ENCODE peak calls at places on chromosomes 1 and 21, in four cellular contexts. One of them, this sample, is unnamed.

GRCh38 chr1:73593804-73594203 is 604.2 kb downstream of the LRRIQ3 start:
- DNase-seq in neuronal stem cell: no peak
- DNase-seq in mesenchymal stem cell: peak
- DNase-seq in H1: no peak
- DNase-seq in this sample: no peak

GRCh38 chr1:209689484-209689883 is 14.3 kb downstream of the G0S2 start:
- DNase-seq in neuronal stem cell: no peak
- DNase-seq in mesenchymal stem cell: peak
- DNase-seq in H1: no peak
- DNase-seq in this sample: no peak

GRCh38 chr1:246428542-246429308 is 78.4 kb downstream of the SMYD3 start:
- DNase-seq in neuronal stem cell: no peak
- DNase-seq in mesenchymal stem cell: peak
- DNase-seq in H1: no peak
- DNase-seq in this sample: peak

GRCh38 chr1:2204384-2205190 is 10.0 kb upstream of the FAAP20 start:
- DNase-seq in neuronal stem cell: peak
- DNase-seq in mesenchymal stem cell: peak
- DNase-seq in H1: peak
- DNase-seq in this sample: peak

GRCh38 chr1:237492359-237492758 is 398.4 kb downstream of the ZP4 start:
- DNase-seq in neuronal stem cell: no peak
- DNase-seq in mesenchymal stem cell: no peak
- DNase-seq in H1: no peak
- DNase-seq in this sample: no peak

GRCh38 chr1:63888984-63889383 is 115.2 kb downstream of the ROR1 start:
- DNase-seq in neuronal stem cell: no peak
- DNase-seq in mesenchymal stem cell: peak
- DNase-seq in H1: no peak
- DNase-seq in this sample: no peak

GRCh38 chr1:25066253-25066652 is 136.2 kb upstream of the RUNX3 start:
- DNase-seq in neuronal stem cell: no peak
- DNase-seq in mesenchymal stem cell: no peak
- DNase-seq in H1: no peak
- DNase-seq in this sample: no peak

GRCh38 chr1:24699628-24700027 is 45.6 kb upstream of the CLIC4 start:
- DNase-seq in neuronal stem cell: no peak
- DNase-seq in mesenchymal stem cell: no peak
- DNase-seq in H1: no peak
- DNase-seq in this sample: no peak

GRCh38 chr1:232793944-232794343 is 11.3 kb upstream of the MAP10 start:
- DNase-seq in neuronal stem cell: no peak
- DNase-seq in mesenchymal stem cell: peak
- DNase-seq in H1: no peak
- DNase-seq in this sample: no peak

GRCh38 chr1:156747737-156748669 is 3.5 kb downstream of the HDGF start:
- DNase-seq in neuronal stem cell: no peak
- DNase-seq in mesenchymal stem cell: peak
- DNase-seq in H1: no peak
- DNase-seq in this sample: peak

GRCh38 chr1:88327391-88328267 is 356.4 kb upstream of the PKN2 start:
- DNase-seq in neuronal stem cell: no peak
- DNase-seq in mesenchymal stem cell: peak
- DNase-seq in H1: no peak
- DNase-seq in this sample: peak

GRCh38 chr1:224381880-224382548 is 25.3 kb downstream of the CNIH4 start:
- DNase-seq in neuronal stem cell: no peak
- DNase-seq in mesenchymal stem cell: no peak
- DNase-seq in H1: no peak
- DNase-seq in this sample: no peak

GRCh38 chr1:94022471-94023189 is 98.3 kb downstream of the ABCA4 start:
- DNase-seq in neuronal stem cell: no peak
- DNase-seq in mesenchymal stem cell: peak
- DNase-seq in H1: no peak
- DNase-seq in this sample: no peak

GRCh38 chr1:213070399-213070798 is 19.4 kb downstream of the RPS6KC1 start:
- DNase-seq in neuronal stem cell: no peak
- DNase-seq in mesenchymal stem cell: peak
- DNase-seq in H1: no peak
- DNase-seq in this sample: no peak

GRCh38 chr21:15682977-15683376 is 46.8 kb upstream of the USP25 start:
- DNase-seq in neuronal stem cell: no peak
- DNase-seq in mesenchymal stem cell: peak
- DNase-seq in H1: no peak
- DNase-seq in this sample: peak

GRCh38 chr1:172951728-172952365 is 98.9 kb downstream of the TNFSF18 start:
- DNase-seq in neuronal stem cell: no peak
- DNase-seq in mesenchymal stem cell: peak
- DNase-seq in H1: no peak
- DNase-seq in this sample: peak

GRCh38 chr1:27348861-27349783 is 7.3 kb downstream of the SYTL1 start:
- DNase-seq in neuronal stem cell: peak
- DNase-seq in mesenchymal stem cell: no peak
- DNase-seq in H1: peak
- DNase-seq in this sample: peak

GRCh38 chr1:175208773-175209492 is 16.4 kb upstream of the KIAA0040 start:
- DNase-seq in neuronal stem cell: no peak
- DNase-seq in mesenchymal stem cell: no peak
- DNase-seq in H1: no peak
- DNase-seq in this sample: no peak

GRCh38 chr1:174812656-174813055 is 187.1 kb upstream of the CACYBP start:
- DNase-seq in neuronal stem cell: peak
- DNase-seq in mesenchymal stem cell: peak
- DNase-seq in H1: no peak
- DNase-seq in this sample: no peak

GRCh38 chr1:224726783-224727182 is 110.7 kb downstream of the CNIH3 start:
- DNase-seq in neuronal stem cell: no peak
- DNase-seq in mesenchymal stem cell: peak
- DNase-seq in H1: no peak
- DNase-seq in this sample: peak

GRCh38 chr1:162904579-162904978 is 43.6 kb upstream of the CCDC190 start:
- DNase-seq in neuronal stem cell: no peak
- DNase-seq in mesenchymal stem cell: no peak
- DNase-seq in H1: no peak
- DNase-seq in this sample: no peak

GRCh38 chr1:91693542-91693941 is 192.4 kb downstream of the TGFBR3 start:
- DNase-seq in neuronal stem cell: no peak
- DNase-seq in mesenchymal stem cell: no peak
- DNase-seq in H1: no peak
- DNase-seq in this sample: no peak

GRCh38 chr1:114272593-114272992 is 118.9 kb upstream of the SYT6 start:
- DNase-seq in neuronal stem cell: no peak
- DNase-seq in mesenchymal stem cell: no peak
- DNase-seq in H1: no peak
- DNase-seq in this sample: no peak

GRCh38 chr1:174967845-174968705 is 31.7 kb upstream of the CACYBP start:
- DNase-seq in neuronal stem cell: no peak
- DNase-seq in mesenchymal stem cell: no peak
- DNase-seq in H1: no peak
- DNase-seq in this sample: peak

GRCh38 chr1:215877452-215877951 is 310.4 kb downstream of the KCTD3 start:
- DNase-seq in neuronal stem cell: no peak
- DNase-seq in mesenchymal stem cell: no peak
- DNase-seq in H1: no peak
- DNase-seq in this sample: no peak

GRCh38 chr1:16367258-16367967 is 371 bp downstream of the SZRD1 start:
- DNase-seq in neuronal stem cell: peak
- DNase-seq in mesenchymal stem cell: peak
- DNase-seq in H1: peak
- DNase-seq in this sample: peak

GRCh38 chr1:184945678-184946412 is 28.5 kb downstream of the NIBAN1 start:
- DNase-seq in neuronal stem cell: no peak
- DNase-seq in mesenchymal stem cell: peak
- DNase-seq in H1: no peak
- DNase-seq in this sample: no peak

GRCh38 chr21:42836767-42837301 is 42.5 kb downstream of the WDR4 start:
- DNase-seq in neuronal stem cell: no peak
- DNase-seq in mesenchymal stem cell: no peak
- DNase-seq in H1: peak
- DNase-seq in this sample: no peak

GRCh38 chr1:227131193-227131592 is 187.1 kb downstream of the CDC42BPA start:
- DNase-seq in neuronal stem cell: no peak
- DNase-seq in mesenchymal stem cell: peak
- DNase-seq in H1: no peak
- DNase-seq in this sample: no peak

GRCh38 chr1:65165269-65166002 is 17.4 kb downstream of the AK4 start:
- DNase-seq in neuronal stem cell: no peak
- DNase-seq in mesenchymal stem cell: no peak
- DNase-seq in H1: no peak
- DNase-seq in this sample: peak
- H2BK12ac ChIP-seq in neuronal stem cell: no peak
- H2BK12ac ChIP-seq in mesenchymal stem cell: no peak
- H2BK12ac ChIP-seq in H1: peak
- H2BK12ac ChIP-seq in this sample: no peak

GRCh38 chr1:86754265-86754974 is 50.0 kb downstream of the SH3GLB1 start:
- DNase-seq in neuronal stem cell: no peak
- DNase-seq in mesenchymal stem cell: no peak
- DNase-seq in H1: no peak
- DNase-seq in this sample: no peak

GRCh38 chr1:86760199-86760598 is 55.8 kb downstream of the SH3GLB1 start:
- DNase-seq in neuronal stem cell: no peak
- DNase-seq in mesenchymal stem cell: no peak
- DNase-seq in H1: no peak
- DNase-seq in this sample: no peak

GRCh38 chr1:86758570-86758969 is 54.2 kb downstream of the SH3GLB1 start:
- DNase-seq in neuronal stem cell: no peak
- DNase-seq in mesenchymal stem cell: no peak
- DNase-seq in H1: no peak
- DNase-seq in this sample: no peak

GRCh38 chr1:86756062-86756406 is 51.7 kb downstream of the SH3GLB1 start:
- DNase-seq in neuronal stem cell: no peak
- DNase-seq in mesenchymal stem cell: no peak
- DNase-seq in H1: no peak
- DNase-seq in this sample: no peak

GRCh38 chr1:86757272-86757984 is 53.1 kb downstream of the SH3GLB1 start:
- DNase-seq in neuronal stem cell: no peak
- DNase-seq in mesenchymal stem cell: no peak
- DNase-seq in H1: no peak
- DNase-seq in this sample: no peak
- H3K14ac ChIP-seq in neuronal stem cell: no peak
- H3K14ac ChIP-seq in mesenchymal stem cell: no peak
- H3K14ac ChIP-seq in H1: no peak
- H3K14ac ChIP-seq in this sample: no peak

GRCh38 chr1:158053276-158053675 is 59.8 kb downstream of the KIRREL1 start:
- DNase-seq in neuronal stem cell: no peak
- DNase-seq in mesenchymal stem cell: peak
- DNase-seq in H1: no peak
- DNase-seq in this sample: no peak
- H3K4me3 ChIP-seq in neuronal stem cell: no peak
- H3K4me3 ChIP-seq in mesenchymal stem cell: no peak
- H3K4me3 ChIP-seq in H1: no peak
- H3K4me3 ChIP-seq in this sample: no peak

GRCh38 chr1:44806025-44806703 is 987 bp downstream of the DYNLT4 start:
- DNase-seq in neuronal stem cell: no peak
- DNase-seq in mesenchymal stem cell: no peak
- DNase-seq in H1: no peak
- DNase-seq in this sample: peak
- H2BK12ac ChIP-seq in neuronal stem cell: peak
- H2BK12ac ChIP-seq in mesenchymal stem cell: peak
- H2BK12ac ChIP-seq in H1: peak
- H2BK12ac ChIP-seq in this sample: peak

DNA sequence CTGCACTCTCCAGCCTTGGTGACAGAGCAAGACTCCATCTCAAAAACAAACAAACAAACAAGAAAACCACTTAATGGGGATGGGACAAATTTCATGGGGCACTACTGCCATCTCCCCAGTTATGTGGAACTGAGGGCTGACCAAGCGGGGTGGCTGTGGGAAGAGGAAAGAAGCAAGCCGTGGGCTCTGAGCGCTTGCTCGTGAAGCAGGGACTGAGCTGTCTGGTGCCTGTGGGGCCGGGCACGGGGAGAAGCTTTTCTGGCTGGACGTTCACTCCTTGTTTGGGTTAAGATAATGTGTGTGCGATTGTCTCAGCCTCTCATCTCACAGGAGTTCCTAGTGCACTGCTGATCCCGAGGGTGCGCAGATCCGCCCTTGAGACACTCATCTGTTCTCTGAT is 22.0 kb upstream of the KIF26B start:
- DNase-seq in neuronal stem cell: no peak
- DNase-seq in mesenchymal stem cell: no peak
- DNase-seq in H1: no peak
- DNase-seq in this sample: no peak
- H3K14ac ChIP-seq in neuronal stem cell: no peak
- H3K14ac ChIP-seq in mesenchymal stem cell: no peak
- H3K14ac ChIP-seq in H1: no peak
- H3K14ac ChIP-seq in this sample: no peak

GRCh38 chr21:41562101-41563000 is 54.4 kb upstream of the TMPRSS2 start:
- DNase-seq in neuronal stem cell: no peak
- DNase-seq in mesenchymal stem cell: no peak
- DNase-seq in H1: no peak
- DNase-seq in this sample: no peak
- H3K4me3 ChIP-seq in neuronal stem cell: no peak
- H3K4me3 ChIP-seq in mesenchymal stem cell: no peak
- H3K4me3 ChIP-seq in H1: no peak
- H3K4me3 ChIP-seq in this sample: no peak

GRCh38 chr1:5480906-5481305 is 511.3 kb downstream of the NPHP4 start:
- DNase-seq in neuronal stem cell: no peak
- DNase-seq in mesenchymal stem cell: no peak
- DNase-seq in H1: no peak
- DNase-seq in this sample: no peak

GRCh38 chr1:5485436-5485835 is 506.8 kb downstream of the NPHP4 start:
- DNase-seq in neuronal stem cell: no peak
- DNase-seq in mesenchymal stem cell: no peak
- DNase-seq in H1: no peak
- DNase-seq in this sample: no peak

GRCh38 chr1:5481889-5482288 is 510.3 kb downstream of the NPHP4 start:
- DNase-seq in neuronal stem cell: peak
- DNase-seq in mesenchymal stem cell: no peak
- DNase-seq in H1: peak
- DNase-seq in this sample: no peak

GRCh38 chr1:5485968-5486665 is 506.1 kb downstream of the NPHP4 start:
- DNase-seq in neuronal stem cell: no peak
- DNase-seq in mesenchymal stem cell: no peak
- DNase-seq in H1: no peak
- DNase-seq in this sample: no peak

GRCh38 chr1:5484451-5485165 is 507.6 kb downstream of the NPHP4 start:
- DNase-seq in neuronal stem cell: no peak
- DNase-seq in mesenchymal stem cell: no peak
- DNase-seq in H1: no peak
- DNase-seq in this sample: no peak
- H2BK12ac ChIP-seq in neuronal stem cell: no peak
- H2BK12ac ChIP-seq in mesenchymal stem cell: no peak
- H2BK12ac ChIP-seq in H1: no peak
- H2BK12ac ChIP-seq in this sample: no peak